ENCODE peak calls at places on chromosomes 1 and 21, in nine cellular contexts. E is progenitor cell of endocrine pancreas, G is cardiac muscle cell, U is IMR-90, X is AG10803, F is uterus, H is mammary epithelial cell, T is prostate gland, P is NB4. O is an unnamed sample.

GRCh38 chr1:96872757-96873156 is 151.2 kb downstream of the PTBP2 start:
- DNase-seq in E (no peak), H (peak; percentile 4), T (no peak), X (no peak), U (no peak), F (no peak), G (no peak), P (no peak), O (no peak)

GRCh38 chr21:43299441-43300277 is 127.3 kb downstream of the SIK1 start:
- DNase-seq in E (no peak), U (no peak), P (no peak), G (peak; percentile 42), T (no peak), H (no peak), F (no peak), X (no peak), O (no peak)

GRCh38 chr1:3009021-3009420 is 12.2 kb upstream of the ACTRT2 start:
- DNase-seq in T (no peak), P (no peak), U (no peak), H (no peak), F (no peak), G (no peak), X (no peak), E (no peak), O (no peak)

GRCh38 chr1:202952818-202953217 is 5.3 kb downstream of the ADIPOR1 start:
- DNase-seq in E (no peak), G (no peak), X (peak; percentile 73), U (peak; percentile 53), F (no peak), P (peak; percentile 95), T (no peak), H (peak; percentile 93), O (no peak)

GRCh38 chr1:246695136-246695535 is 29.1 kb upstream of the SCCPDH start:
- DNase-seq in F (no peak), H (peak; percentile 58), P (no peak), X (peak; percentile 32), E (no peak), U (peak; percentile 41), T (no peak), G (no peak), O (no peak)

GRCh38 chr1:45892068-45892785 is 88.8 kb downstream of the MAST2 start:
- DNase-seq in T (peak; percentile 8), F (no peak), U (peak; percentile 94), G (peak; percentile 38), P (no peak), H (peak; percentile 87), X (peak; percentile 82), E (no peak), O (no peak)

GRCh38 chr1:164774819-164775654 is 216.1 kb downstream of the PBX1 start:
- DNase-seq in F (peak; percentile 26), H (no peak), X (no peak), P (no peak), E (no peak), G (peak; percentile 42), U (no peak), T (no peak), O (no peak)

GRCh38 chr1:172146149-172146850 is 274.2 kb upstream of the C1orf105 start:
- DNase-seq in U (peak; percentile 63), G (no peak), F (no peak), T (no peak), E (no peak), H (peak; percentile 78), P (no peak), X (peak; percentile 45), O (no peak)

GRCh38 chr1:98422821-98423220 is 238.7 kb upstream of the SNX7 start:
- DNase-seq in E (no peak), F (no peak), P (no peak), U (no peak), X (peak; percentile 91), G (no peak), H (no peak), T (no peak), O (no peak)

GRCh38 chr1:67149179-67149770 is 14.5 kb upstream of the C1orf141 start:
- DNase-seq in T (peak; percentile 62), E (peak; percentile 29), X (peak; percentile 86), U (peak; percentile 82), G (peak; percentile 81), H (peak; percentile 75), P (peak; percentile 76), F (peak; percentile 52), O (no peak)

GRCh38 chr1:182768973-182769372 is 20.6 kb upstream of the NPL start:
- DNase-seq in U (no peak), F (no peak), X (peak; percentile 29), P (no peak), G (no peak), E (no peak), T (no peak), H (peak; percentile 30), O (no peak)

GRCh38 chr1:52542085-52542688 is 10.7 kb downstream of the TUT4 start:
- DNase-seq in U (no peak), F (no peak), X (no peak), E (no peak), H (no peak), P (no peak), G (no peak), T (no peak), O (no peak)

GRCh38 chr1:21871943-21872342 is 59.9 kb downstream of the LDLRAD2 start:
- DNase-seq in F (no peak), X (no peak), E (no peak), H (peak; percentile 76), U (no peak), G (no peak), P (no peak), T (no peak), O (no peak)

GRCh38 chr1:26280333-26281042 is 602 bp downstream of the SH3BGRL3 start:
- DNase-seq in P (peak; percentile 90), T (peak; percentile 24), U (peak; percentile 48), H (peak; percentile 51), G (no peak), X (no peak), E (no peak), F (peak; percentile 50), O (no peak)

GRCh38 chr1:218480691-218481099 is 135.6 kb downstream of the TGFB2 start:
- DNase-seq in X (peak; percentile 94), E (no peak), G (no peak), P (no peak), T (no peak), U (peak; percentile 95), H (peak; percentile 84), F (no peak), O (no peak)

GRCh38 chr1:15741183-15741850 is 982 bp upstream of the TMEM82 start:
- DNase-seq in F (peak; percentile 82), X (peak; percentile 48), G (peak; percentile 88), H (peak; percentile 73), U (peak; percentile 44), P (peak; percentile 66), T (peak; percentile 80), E (peak; percentile 78), O (no peak)

GRCh38 chr1:241235236-241235897 is 121.6 kb downstream of the RGS7 start:
- DNase-seq in P (no peak), H (no peak), E (no peak), U (no peak), F (no peak), T (no peak), G (no peak), X (no peak), O (no peak)

GRCh38 chr1:155912056-155912536 is 947 bp upstream of the RIT1 start:
- DNase-seq in P (no peak), X (no peak), G (no peak), F (no peak), U (no peak), H (peak; percentile 23), T (no peak), E (no peak), O (no peak)

GRCh38 chr1:155909894-155910293 is 1.3 kb downstream of the RIT1 start:
- DNase-seq in U (peak; percentile 65), H (peak; percentile 54), E (no peak), T (peak; percentile 49), X (peak; percentile 55), P (peak; percentile 65), G (no peak), F (no peak), O (no peak)

GRCh38 chr1:155913969-155914757 is 3.0 kb upstream of the RIT1 start:
- DNase-seq in H (no peak), U (peak; percentile 89), F (no peak), X (peak; percentile 79), G (no peak), T (no peak), E (no peak), P (no peak), O (no peak)

GRCh38 chr1:155911156-155912055 is at the start of gene RIT1:
- DNase-seq in P (peak; percentile 86), X (peak; percentile 74), G (peak; percentile 90), H (peak; percentile 69), T (peak; percentile 81), E (peak; percentile 76), U (peak; percentile 72), F (peak; percentile 84), O (peak; percentile 94)

DNA sequence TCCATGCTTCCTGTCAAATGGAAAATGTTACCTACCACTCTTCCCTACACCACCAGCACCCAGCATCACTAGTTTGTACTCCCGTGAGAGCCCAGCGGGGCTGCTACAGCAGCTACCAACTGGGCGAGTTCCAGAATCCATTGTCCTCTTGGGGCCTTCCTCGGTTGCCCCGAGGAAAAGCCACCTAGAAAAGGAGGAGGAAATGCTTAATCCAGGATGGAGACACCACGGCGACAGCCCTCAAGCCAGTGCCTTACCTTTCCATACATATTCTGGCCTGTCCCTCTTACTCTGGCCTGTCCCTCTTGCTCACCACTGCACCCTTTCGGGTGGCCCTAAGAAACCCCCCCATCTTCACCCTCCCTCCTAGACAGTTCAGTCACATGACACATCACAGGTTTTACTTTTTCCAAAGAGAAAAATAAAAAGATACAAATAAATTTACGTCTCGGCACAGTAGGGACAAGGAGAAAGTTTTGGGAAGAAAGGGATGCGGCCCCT is 478 bp downstream of the RIT1 start:
- DNase-seq in T (peak; percentile 10), F (peak; percentile 29), G (peak; percentile 26), E (no peak), X (no peak), H (peak; percentile 34), U (peak; percentile 42), P (peak; percentile 27), O (no peak)
- TF ChIP-seq CTCF in T (no peak), F (no peak), G (peak; percentile 14), E (no peak), X (peak; percentile 35), H (peak; percentile 5), U (no peak), P (no peak), O (no peak)

GRCh38 chr1:110547017-110547416 is 28.0 kb upstream of the KCNA10 start:
- DNase-seq in X (no peak), T (no peak), G (no peak), F (no peak), P (no peak), E (no peak), U (no peak), H (no peak), O (no peak)
- TF ChIP-seq CTCF in X (no peak), T (no peak), G (no peak), F (no peak), P (no peak), E (no peak), U (no peak), H (no peak), O (no peak)

GRCh38 chr1:238710697-238711096 is 675.7 kb upstream of the CHRM3 start:
- DNase-seq in E (no peak), H (peak; percentile 2), F (no peak), U (peak; percentile 8), G (no peak), P (peak; percentile 15), X (no peak), T (no peak), O (no peak)
- TF ChIP-seq CTCF in E (peak; percentile 23), H (peak; percentile 38), F (no peak), U (peak; percentile 30), G (no peak), P (peak; percentile 13), X (no peak), T (no peak), O (no peak)

GRCh38 chr1:229102741-229103480 is 168.0 kb upstream of the RAB4A start:
- DNase-seq in U (no peak), G (no peak), P (peak; percentile 29), X (peak; percentile 26), T (no peak), E (no peak), H (no peak), F (no peak), O (no peak)
- TF ChIP-seq CTCF in U (no peak), G (peak; percentile 38), P (no peak), X (no peak), T (no peak), E (no peak), H (peak; percentile 13), F (no peak), O (no peak)

O was measured in esophagus muscularis mucosa.